ENCODE peak calls at places on chromosomes 11 and 22, in seven cellular contexts. H is dermis microvascular lymphatic vessel endothelial cell; B is activated CD4-positive, alpha-beta T cell treated with anti-CD3 and anti-CD28 coated beads for 24 hours; J is WTC11; F is hepatocyte; Z is HFFc6; D is T1000. A is an unnamed sample.

GRCh38 chr11:70669871-70670683 is 271.7 kb downstream of the CTTN start:
- DNase-seq in D (no peak), Z (no peak), B (no peak), F (no peak), J (no peak), H (no peak), A (no peak)

GRCh38 chr11:45332486-45332934 is 46.4 kb upstream of the SYT13 start:
- DNase-seq in F (peak), D (peak), H (peak), J (peak), Z (no peak), B (peak), A (no peak)

GRCh38 chr11:122628691-122629555 is 26.6 kb upstream of the UBASH3B start:
- DNase-seq in J (peak), H (peak), F (peak), D (peak), B (peak), Z (peak), A (peak)

GRCh38 chr11:61587541-61587941 is 6.7 kb upstream of the SYT7 start:
- DNase-seq in J (peak), H (no peak), B (no peak), Z (no peak), F (peak), D (no peak), A (no peak)

GRCh38 chr11:67270256-67271211 is 4.3 kb downstream of the GRK2 start:
- DNase-seq in B (no peak), D (no peak), F (no peak), J (peak), Z (no peak), H (peak), A (no peak)

GRCh38 chr11:2525941-2526807 is 81.4 kb downstream of the KCNQ1 start:
- DNase-seq in Z (no peak), F (no peak), J (peak), D (no peak), H (no peak), B (no peak), A (no peak)

GRCh38 chr22:49779226-49779625 is 48.4 kb downstream of the BRD1 start:
- DNase-seq in B (no peak), F (no peak), D (no peak), H (no peak), Z (no peak), J (no peak), A (no peak)

GRCh38 chr11:48063424-48063978 is 83.1 kb downstream of the PTPRJ start:
- DNase-seq in Z (peak), B (no peak), J (no peak), H (no peak), D (no peak), F (peak), A (no peak)

GRCh38 chr11:69969890-69970784 is 108.0 kb upstream of the ANO1 start:
- DNase-seq in Z (no peak), H (peak), B (no peak), F (peak), J (no peak), D (no peak), A (no peak)